ENCODE peak calls at places on chromosome 3, in four cellular contexts. D is H1, R is body of pancreas, Q is transverse colon. B is an unnamed sample.

GRCh38 chr3:39146611-39147373 is 6.6 kb downstream of the CSRNP1 start:
- DNase-seq in R (peak; percentile 79), Q (peak; percentile 85), D (no peak), B (peak; percentile 84)

GRCh38 chr3:123188058-123188457 is 13.7 kb upstream of the SEC22A start:
- DNase-seq in R (no peak), D (no peak), Q (no peak), B (no peak)

GRCh38 chr3:194117114-194117845 is 18.7 kb upstream of the HES1 start:
- DNase-seq in R (peak; percentile 84), D (no peak), Q (peak; percentile 81), B (no peak)

GRCh38 chr3:192916455-192917257 is 1.0 kb downstream of the MB21D2 start:
- DNase-seq in R (peak; percentile 44), D (peak; percentile 75), Q (peak; percentile 60), B (peak; percentile 42)

GRCh38 chr3:99502871-99503270 is 135.5 kb upstream of the COL8A1 start:
- DNase-seq in R (no peak), D (no peak), Q (no peak), B (no peak)

GRCh38 chr3:61688307-61688695 is 126.9 kb downstream of the PTPRG start:
- DNase-seq in Q (no peak), D (peak; percentile 84), R (no peak), B (no peak)

GRCh38 chr3:66261318-66261717 is 40.5 kb downstream of the SLC25A26 start:
- DNase-seq in Q (no peak), D (no peak), R (no peak), B (peak; percentile 40)

GRCh38 chr3:43207628-43208085 is 78.7 kb upstream of the SNRK start:
- DNase-seq in D (no peak), Q (no peak), R (no peak), B (no peak)

GRCh38 chr3:124923833-124924232 is 10.7 kb downstream of the MUC13 start:
- DNase-seq in Q (no peak), R (no peak), D (no peak), B (no peak)

GRCh38 chr3:47340866-47341265 is 40.0 kb upstream of the PTPN23 start:
- DNase-seq in Q (no peak), R (no peak), D (no peak), B (no peak)

GRCh38 chr3:172939651-172940293 is 189.2 kb downstream of the ECT2 start:
- DNase-seq in D (no peak), Q (no peak), R (no peak), B (no peak)

GRCh38 chr3:134797080-134797801 is 2.2 kb downstream of the EPHB1 start:
- DNase-seq in D (peak; percentile 64), Q (no peak), R (no peak), B (no peak)

GRCh38 chr3:148075829-148076716 is 621.6 kb upstream of the AGTR1 start:
- DNase-seq in D (no peak), R (peak; percentile 1), Q (no peak), B (peak; percentile 5)

GRCh38 chr3:56974242-56974945 is 86.1 kb upstream of the SPATA12 start:
- DNase-seq in D (no peak), Q (no peak), R (no peak), B (no peak)

GRCh38 chr3:11459147-11459837 is 184.4 kb downstream of the VGLL4 start:
- DNase-seq in D (no peak), R (no peak), Q (no peak), B (no peak)

GRCh38 chr3:113275876-113276580 is 64.7 kb downstream of the BOC start:
- DNase-seq in R (peak; percentile 58), Q (peak; percentile 26), D (no peak), B (peak; percentile 63)

GRCh38 chr3:120344349-120344748 is 4.8 kb downstream of the LRRC58 start:
- DNase-seq in R (no peak), D (no peak), Q (no peak), B (no peak)

GRCh38 chr3:161358488-161358887 is 12.8 kb downstream of the SPTSSB start:
- DNase-seq in R (no peak), D (no peak), Q (no peak), B (no peak)

GRCh38 chr3:54083901-54084300 is 38.5 kb upstream of the CACNA2D3 start:
- DNase-seq in D (no peak), Q (no peak), R (no peak), B (no peak)

GRCh38 chr3:46163551-46163981 is 44.5 kb downstream of the CCR1 start:
- DNase-seq in Q (no peak), R (no peak), D (no peak), B (no peak)

GRCh38 chr3:12558706-12559105 is 1.8 kb downstream of the MKRN2 start:
- DNase-seq in D (no peak), Q (no peak), R (no peak), B (no peak)

GRCh38 chr3:42179110-42179725 is 86.8 kb downstream of the CCK start:
- DNase-seq in R (peak; percentile 43), Q (peak; percentile 55), D (peak; percentile 54), B (peak; percentile 78)

GRCh38 chr3:8488877-8489865 is 12.5 kb upstream of the LMCD1 start:
- DNase-seq in D (no peak), R (no peak), Q (no peak), B (no peak)

GRCh38 chr3:41602121-41602520 is 359.8 kb downstream of the ULK4 start:
- DNase-seq in D (no peak), Q (no peak), R (no peak), B (no peak)

GRCh38 chr3:17122758-17123157 is 238.0 kb downstream of the PLCL2 start:
- DNase-seq in D (no peak), Q (no peak), R (no peak), B (no peak)

GRCh38 chr3:193872265-193872753 is 263.6 kb upstream of the HES1 start:
- DNase-seq in R (peak; percentile 92), Q (peak; percentile 80), D (no peak), B (peak; percentile 92)

GRCh38 chr3:169244119-169244864 is 419.2 kb downstream of the MECOM start:
- DNase-seq in D (no peak), R (no peak), Q (no peak), B (no peak)

GRCh38 chr3:23209103-23209502 is 6.0 kb downstream of the UBE2E2 start:
- DNase-seq in D (no peak), R (no peak), Q (no peak), B (no peak)

DNA sequence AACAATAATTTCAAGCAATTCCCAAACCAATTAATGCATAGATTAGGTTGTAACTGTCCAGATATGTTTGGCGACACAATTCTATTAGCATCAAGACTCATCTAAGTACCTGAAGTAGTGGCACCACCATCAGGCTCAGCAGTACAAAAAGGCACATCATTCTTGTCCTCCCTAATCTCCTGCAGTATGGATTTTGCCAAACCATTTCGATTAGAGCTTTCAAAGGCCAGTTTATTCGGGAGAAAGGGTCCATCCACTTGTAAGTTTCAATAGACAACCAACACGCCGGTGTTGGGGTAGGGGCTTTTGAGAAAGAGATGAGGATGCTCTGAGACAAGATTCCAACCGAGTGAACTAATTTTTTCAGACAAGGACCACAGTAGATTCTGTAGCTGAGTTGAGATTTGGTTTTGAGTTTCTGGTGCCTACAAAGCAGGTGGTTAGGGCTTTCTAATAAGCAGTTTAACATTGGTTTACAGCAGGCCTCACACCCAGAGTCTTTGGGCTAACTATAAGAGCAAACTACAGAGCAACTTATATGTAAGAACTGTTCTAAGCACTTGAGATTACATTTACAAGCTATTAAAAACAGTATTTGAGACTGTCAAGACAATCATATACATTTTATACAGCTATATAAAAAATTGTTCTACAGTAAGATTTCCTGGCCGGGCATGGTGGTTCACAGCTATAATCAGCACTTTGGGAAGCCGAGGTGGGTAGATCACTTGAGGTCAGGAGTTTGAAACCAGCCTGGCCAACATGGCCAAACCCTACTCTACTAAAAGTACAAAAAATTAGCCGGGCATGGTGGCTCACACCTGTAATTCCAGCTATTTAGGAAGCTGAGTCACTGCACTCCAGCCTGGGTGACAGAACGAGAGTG is 4.5 kb downstream of the RPL22L1 start:
- DNase-seq in D (no peak), Q (no peak), R (no peak), B (no peak)
- TF ChIP-seq POLR2A in D (peak; percentile 42), Q (no peak), R (peak; percentile 14), B (no peak)

DNA sequence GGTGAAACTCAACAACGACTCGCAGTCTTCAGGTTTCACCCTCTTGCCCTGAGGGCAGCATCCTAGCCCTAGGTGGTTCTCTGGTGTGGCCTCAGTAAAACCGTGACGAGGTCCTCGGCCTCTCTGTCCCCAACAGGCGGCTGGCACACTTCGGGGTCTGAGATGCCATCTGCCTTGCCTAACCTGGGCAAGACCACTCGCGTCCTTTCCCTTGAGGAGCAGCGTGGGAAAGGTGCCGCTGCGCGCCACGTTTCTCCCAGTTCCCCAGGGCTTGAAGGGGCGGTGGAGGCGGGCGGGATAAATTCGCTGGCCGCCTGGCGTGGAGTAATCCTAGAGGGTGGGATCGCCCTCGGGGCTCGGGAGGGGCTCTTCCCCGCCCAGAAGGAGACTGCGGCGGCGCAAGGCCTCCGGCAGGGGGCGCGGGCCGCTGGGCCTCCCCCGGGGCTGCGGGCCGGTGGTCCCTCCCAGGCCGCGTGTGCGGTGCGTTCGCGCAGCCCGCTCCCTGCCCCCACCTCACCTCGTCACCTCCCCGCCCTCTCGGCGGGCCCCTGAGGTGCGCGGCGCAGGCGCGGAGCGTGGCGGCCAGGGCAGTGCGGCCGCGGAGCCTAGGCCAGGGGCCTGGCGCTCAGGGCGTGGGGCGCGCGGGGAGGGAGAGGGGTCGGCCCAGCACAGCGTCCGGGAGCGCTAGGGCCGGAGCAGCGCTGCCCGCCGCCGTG is at the start of gene ZNF639:
- DNase-seq in Q (peak; percentile 83), D (peak; percentile 90), R (peak; percentile 86), B (peak; percentile 90)
- TF ChIP-seq POLR2A in Q (no peak), D (peak; percentile 79), R (peak; percentile 28), B (peak; percentile 77)

GRCh38 chr3:101849714-101850326 is 506 bp downstream of the NFKBIZ start:
- DNase-seq in D (peak; percentile 69), Q (peak; percentile 52), R (peak; percentile 45), B (no peak)
- TF ChIP-seq POLR2A in D (no peak), Q (no peak), R (no peak), B (no peak)

GRCh38 chr3:132660745-132661067 is 577 bp downstream of the UBA5 start:
- DNase-seq in R (no peak), D (no peak), Q (no peak), B (no peak)

GRCh38 chr3:132657869-132658747 is 1.5 kb downstream of the ACAD11 start:
- DNase-seq in Q (no peak), R (no peak), D (no peak), B (no peak)

GRCh38 chr3:132660056-132660744 is at the start of gene UBA5:
- DNase-seq in R (peak; percentile 67), Q (peak; percentile 73), D (peak; percentile 83), B (peak; percentile 56)

GRCh38 chr3:132659000-132659369 is 624 bp downstream of the ACAD11 start:
- DNase-seq in D (no peak), R (no peak), Q (no peak), B (no peak)

DNA sequence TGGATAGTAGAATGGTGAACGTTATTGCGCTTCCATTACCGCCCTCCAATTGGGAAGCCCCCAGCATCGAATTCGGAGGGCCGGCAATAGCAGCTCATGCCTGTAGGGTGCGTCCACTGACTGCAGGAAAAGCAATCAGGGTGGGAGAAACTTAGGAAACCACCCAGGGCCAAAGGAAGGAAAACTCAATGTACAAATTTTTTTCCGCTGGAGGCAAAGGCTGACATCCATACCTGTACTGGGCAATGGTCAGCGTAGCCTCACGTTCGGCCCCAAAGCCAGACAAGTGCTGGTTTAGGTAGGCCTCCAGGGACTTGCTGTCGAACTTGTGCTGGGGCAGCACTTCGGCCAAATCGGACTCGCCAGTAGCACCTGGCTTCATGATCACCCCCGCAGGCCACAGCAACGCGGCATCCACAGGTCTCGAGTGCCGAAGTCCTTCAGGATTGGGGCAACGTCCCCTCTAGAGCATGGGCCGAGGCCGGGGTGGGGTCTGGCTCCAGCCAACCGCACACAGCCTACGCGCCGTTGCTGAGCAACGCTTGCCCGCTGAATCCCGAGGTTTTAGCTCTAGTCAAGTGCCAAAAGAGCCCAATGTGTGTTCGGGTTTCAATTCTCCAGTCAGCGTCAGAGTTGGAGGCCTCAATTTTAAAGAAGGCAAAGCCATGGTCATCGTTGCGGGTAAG is at the start of gene ACAD11:
- DNase-seq in Q (peak; percentile 70), D (peak; percentile 77), R (peak; percentile 74), B (peak; percentile 49)
- TF ChIP-seq POLR2A in Q (no peak), D (no peak), R (no peak), B (peak; percentile 49)

B was measured in H54.